ENCODE peak calls at places on chromosome 5, in six cellular contexts. C, K, O, H, Q and F are unnamed samples.

GRCh38 chr5:118258223-118258622 is 730.1 kb downstream of the DTWD2 start:
- DNase-seq in C (no peak), K (no peak), O (no peak), H (no peak), Q (no peak), F (no peak)

GRCh38 chr5:53895091-53895683 is 334.7 kb downstream of the NDUFS4 start:
- DNase-seq in C (no peak), K (no peak), O (no peak), H (no peak), Q (no peak), F (no peak)

GRCh38 chr5:151923865-151924264 is 786 bp downstream of the GLRA1 start:
- DNase-seq in C (peak), K (no peak), O (no peak), H (no peak), Q (no peak), F (no peak)

GRCh38 chr5:90802695-90803317 is 244.2 kb downstream of the ADGRV1 start:
- DNase-seq in C (peak), K (peak), O (no peak), H (peak), Q (peak), F (no peak)

GRCh38 chr5:66840527-66841013 is 244.4 kb downstream of the MAST4 start:
- DNase-seq in C (no peak), K (no peak), O (no peak), H (no peak), Q (no peak), F (no peak)

GRCh38 chr5:103425686-103426454 is 136.7 kb downstream of the NUDT12 start:
- DNase-seq in C (no peak), K (no peak), O (no peak), H (no peak), Q (peak), F (no peak)

GRCh38 chr5:28788954-28789353 is 1750.6 kb upstream of the CDH9 start:
- DNase-seq in C (no peak), K (no peak), O (no peak), H (no peak), Q (no peak), F (no peak)

GRCh38 chr5:160054831-160055230 is 45.9 kb downstream of the TTC1 start:
- DNase-seq in C (no peak), K (peak), O (no peak), H (no peak), Q (peak), F (no peak)

GRCh38 chr5:116361171-116361967 is 213.3 kb downstream of the SEMA6A start:
- DNase-seq in C (peak), K (peak), O (peak), H (peak), Q (no peak), F (no peak)

GRCh38 chr5:39447059-39447458 is 22.3 kb upstream of the DAB2 start:
- DNase-seq in C (no peak), K (no peak), O (no peak), H (no peak), Q (peak), F (no peak)

GRCh38 chr5:150577378-150577777 is 63.1 kb upstream of the SYNPO start:
- DNase-seq in C (no peak), K (no peak), O (no peak), H (no peak), Q (no peak), F (no peak)

GRCh38 chr5:104048231-104048630 is 485.6 kb upstream of the NUDT12 start:
- DNase-seq in C (no peak), K (no peak), O (no peak), H (no peak), Q (no peak), F (no peak)

GRCh38 chr5:171798413-171798812 is 12.8 kb downstream of the SMIM23 start:
- DNase-seq in C (no peak), K (no peak), O (no peak), H (no peak), Q (no peak), F (no peak)

GRCh38 chr5:135501965-135502364 is 33.8 kb downstream of the NEUROG1 start:
- DNase-seq in C (no peak), K (no peak), O (no peak), H (no peak), Q (no peak), F (no peak)

GRCh38 chr5:160165137-160166068 is 46.2 kb upstream of the PWWP2A start:
- DNase-seq in C (peak), K (peak), O (peak), H (peak), Q (peak), F (peak)

GRCh38 chr5:138824924-138825863 is 49.9 kb downstream of the LRRTM2 start:
- DNase-seq in C (peak), K (peak), O (no peak), H (no peak), Q (peak), F (no peak)

GRCh38 chr5:61332369-61332745 is 299 bp downstream of the ZSWIM6 start:
- DNase-seq in C (peak), K (peak), O (no peak), H (peak), Q (no peak), F (no peak)

GRCh38 chr5:10645146-10645545 is 81.3 kb downstream of the ANKRD33B start:
- DNase-seq in C (no peak), K (no peak), O (peak), H (no peak), Q (no peak), F (no peak)

GRCh38 chr5:164097747-164098146 is 592.3 kb downstream of the MAT2B start:
- DNase-seq in C (no peak), K (no peak), O (no peak), H (no peak), Q (peak), F (no peak)

GRCh38 chr5:96413028-96413427 is 20.0 kb downstream of the PCSK1 start:
- DNase-seq in C (no peak), K (no peak), O (no peak), H (no peak), Q (no peak), F (no peak)

GRCh38 chr5:135222171-135222681 is 176.8 kb downstream of the MACROH2A1 start:
- DNase-seq in C (no peak), K (no peak), O (peak), H (peak), Q (no peak), F (no peak)

GRCh38 chr5:89878140-89878570 is 531.4 kb downstream of the CETN3 start:
- DNase-seq in C (peak), K (peak), O (no peak), H (no peak), Q (peak), F (peak)

GRCh38 chr5:109803854-109804253 is 114.1 kb downstream of the MAN2A1 start:
- DNase-seq in C (no peak), K (no peak), O (no peak), H (no peak), Q (no peak), F (no peak)

GRCh38 chr5:126129431-126129830 is 293.8 kb upstream of the GRAMD2B start:
- DNase-seq in C (no peak), K (no peak), O (no peak), H (no peak), Q (no peak), F (no peak)

GRCh38 chr5:167794121-167794520 is 497.3 kb upstream of the WWC1 start:
- DNase-seq in C (no peak), K (no peak), O (no peak), H (no peak), Q (no peak), F (no peak)

GRCh38 chr5:33460210-33460609 is 19.4 kb downstream of the TARS1 start:
- DNase-seq in C (no peak), K (no peak), O (no peak), H (no peak), Q (no peak), F (no peak)

GRCh38 chr5:23223846-23224245 is 283.6 kb upstream of the PRDM9 start:
- DNase-seq in C (no peak), K (no peak), O (no peak), H (no peak), Q (no peak), F (no peak)

GRCh38 chr5:1743769-1744085 is 55.9 kb downstream of the MRPL36 start:
- DNase-seq in C (no peak), K (no peak), O (peak), H (no peak), Q (no peak), F (no peak)

GRCh38 chr5:127031147-127031862 is 947 bp upstream of the MARCHF3 start:
- DNase-seq in C (peak), K (peak), O (peak), H (no peak), Q (no peak), F (no peak)

GRCh38 chr5:132480546-132481242 is 9.9 kb downstream of the IRF1 start:
- DNase-seq in C (no peak), K (no peak), O (peak), H (no peak), Q (no peak), F (no peak)